ENCODE peak calls at places on chromosomes 6 and 20, in seven cellular contexts. One of them, this sample, is unnamed.

GRCh38 chr6:116217069-116217468 is 36.8 kb downstream of the TSPYL4 start:
- DNase-seq in kidney glomerular epithelial cell: peak
- DNase-seq in activated T-cell treated with anti-CD3 and anti-CD28 coated beads, Interleukin-2, amount 50 U/mL, for 72 hours: no peak
- DNase-seq in stimulated activated CD4-positive, alpha-beta T cell treated with anti-CD3 and anti-CD28 coated beads, TNF-alpha, amount 100 ng/mL, for 24 hours: no peak
- DNase-seq in stimulated activated CD8-positive, alpha-beta memory T cell treated with anti-CD3 and anti-CD28 coated beads, Interleukin-15, amount 100 ng/mL, for 24 hours: no peak
- DNase-seq in GM13976: peak
- DNase-seq in GM23338: peak
- DNase-seq in this sample: no peak

GRCh38 chr6:8535505-8535904 is 100.2 kb upstream of the SLC35B3 start:
- DNase-seq in kidney glomerular epithelial cell: no peak
- DNase-seq in activated T-cell treated with anti-CD3 and anti-CD28 coated beads, Interleukin-2, amount 50 U/mL, for 72 hours: no peak
- DNase-seq in stimulated activated CD4-positive, alpha-beta T cell treated with anti-CD3 and anti-CD28 coated beads, TNF-alpha, amount 100 ng/mL, for 24 hours: no peak
- DNase-seq in stimulated activated CD8-positive, alpha-beta memory T cell treated with anti-CD3 and anti-CD28 coated beads, Interleukin-15, amount 100 ng/mL, for 24 hours: no peak
- DNase-seq in GM13976: no peak
- DNase-seq in GM23338: no peak
- DNase-seq in this sample: no peak

GRCh38 chr20:25543068-25543467 is 42.3 kb downstream of the NINL start:
- DNase-seq in kidney glomerular epithelial cell: no peak
- DNase-seq in activated T-cell treated with anti-CD3 and anti-CD28 coated beads, Interleukin-2, amount 50 U/mL, for 72 hours: no peak
- DNase-seq in stimulated activated CD4-positive, alpha-beta T cell treated with anti-CD3 and anti-CD28 coated beads, TNF-alpha, amount 100 ng/mL, for 24 hours: no peak
- DNase-seq in stimulated activated CD8-positive, alpha-beta memory T cell treated with anti-CD3 and anti-CD28 coated beads, Interleukin-15, amount 100 ng/mL, for 24 hours: no peak
- DNase-seq in GM13976: no peak
- DNase-seq in GM23338: no peak
- DNase-seq in this sample: no peak

GRCh38 chr6:47034919-47035318 is 7.2 kb downstream of the ADGRF1 start:
- DNase-seq in kidney glomerular epithelial cell: peak
- DNase-seq in activated T-cell treated with anti-CD3 and anti-CD28 coated beads, Interleukin-2, amount 50 U/mL, for 72 hours: no peak
- DNase-seq in stimulated activated CD4-positive, alpha-beta T cell treated with anti-CD3 and anti-CD28 coated beads, TNF-alpha, amount 100 ng/mL, for 24 hours: no peak
- DNase-seq in stimulated activated CD8-positive, alpha-beta memory T cell treated with anti-CD3 and anti-CD28 coated beads, Interleukin-15, amount 100 ng/mL, for 24 hours: no peak
- DNase-seq in GM13976: no peak
- DNase-seq in GM23338: peak
- DNase-seq in this sample: no peak

GRCh38 chr6:125477141-125477540 is 175.4 kb upstream of the HDDC2 start:
- DNase-seq in kidney glomerular epithelial cell: no peak
- DNase-seq in activated T-cell treated with anti-CD3 and anti-CD28 coated beads, Interleukin-2, amount 50 U/mL, for 72 hours: no peak
- DNase-seq in stimulated activated CD4-positive, alpha-beta T cell treated with anti-CD3 and anti-CD28 coated beads, TNF-alpha, amount 100 ng/mL, for 24 hours: no peak
- DNase-seq in stimulated activated CD8-positive, alpha-beta memory T cell treated with anti-CD3 and anti-CD28 coated beads, Interleukin-15, amount 100 ng/mL, for 24 hours: no peak
- DNase-seq in GM13976: no peak
- DNase-seq in GM23338: no peak
- DNase-seq in this sample: no peak

GRCh38 chr20:19463597-19463996 is 251.2 kb downstream of the SLC24A3 start:
- DNase-seq in kidney glomerular epithelial cell: no peak
- DNase-seq in activated T-cell treated with anti-CD3 and anti-CD28 coated beads, Interleukin-2, amount 50 U/mL, for 72 hours: no peak
- DNase-seq in stimulated activated CD4-positive, alpha-beta T cell treated with anti-CD3 and anti-CD28 coated beads, TNF-alpha, amount 100 ng/mL, for 24 hours: no peak
- DNase-seq in stimulated activated CD8-positive, alpha-beta memory T cell treated with anti-CD3 and anti-CD28 coated beads, Interleukin-15, amount 100 ng/mL, for 24 hours: no peak
- DNase-seq in GM13976: no peak
- DNase-seq in GM23338: peak
- DNase-seq in this sample: no peak

GRCh38 chr20:15619341-15619740 is 953.9 kb downstream of the KIF16B start:
- DNase-seq in kidney glomerular epithelial cell: no peak
- DNase-seq in activated T-cell treated with anti-CD3 and anti-CD28 coated beads, Interleukin-2, amount 50 U/mL, for 72 hours: no peak
- DNase-seq in stimulated activated CD4-positive, alpha-beta T cell treated with anti-CD3 and anti-CD28 coated beads, TNF-alpha, amount 100 ng/mL, for 24 hours: no peak
- DNase-seq in stimulated activated CD8-positive, alpha-beta memory T cell treated with anti-CD3 and anti-CD28 coated beads, Interleukin-15, amount 100 ng/mL, for 24 hours: no peak
- DNase-seq in GM13976: no peak
- DNase-seq in GM23338: no peak
- DNase-seq in this sample: no peak

GRCh38 chr6:129120856-129121255 is 237.9 kb downstream of the LAMA2 start:
- DNase-seq in kidney glomerular epithelial cell: peak
- DNase-seq in activated T-cell treated with anti-CD3 and anti-CD28 coated beads, Interleukin-2, amount 50 U/mL, for 72 hours: no peak
- DNase-seq in stimulated activated CD4-positive, alpha-beta T cell treated with anti-CD3 and anti-CD28 coated beads, TNF-alpha, amount 100 ng/mL, for 24 hours: no peak
- DNase-seq in stimulated activated CD8-positive, alpha-beta memory T cell treated with anti-CD3 and anti-CD28 coated beads, Interleukin-15, amount 100 ng/mL, for 24 hours: no peak
- DNase-seq in GM13976: no peak
- DNase-seq in GM23338: no peak
- DNase-seq in this sample: no peak

GRCh38 chr6:116511424-116512131 is at the start of gene CALHM5:
- DNase-seq in kidney glomerular epithelial cell: peak
- DNase-seq in activated T-cell treated with anti-CD3 and anti-CD28 coated beads, Interleukin-2, amount 50 U/mL, for 72 hours: no peak
- DNase-seq in stimulated activated CD4-positive, alpha-beta T cell treated with anti-CD3 and anti-CD28 coated beads, TNF-alpha, amount 100 ng/mL, for 24 hours: no peak
- DNase-seq in stimulated activated CD8-positive, alpha-beta memory T cell treated with anti-CD3 and anti-CD28 coated beads, Interleukin-15, amount 100 ng/mL, for 24 hours: no peak
- DNase-seq in GM13976: no peak
- DNase-seq in GM23338: peak
- DNase-seq in this sample: no peak

This sample was measured in H1.